ENCODE peak calls at places on chromosome 17, in nine cellular contexts. P is GM23338, W is Panc1, U is upper lobe of left lung, V is suprapubic skin, B is HL-60, N is endothelial cell of umbilical vein, O is HCT116, Q is transverse colon. Y is an unnamed sample.
A peak's percentile ranks its signal among the peaks of the same experiment; 100 is the strongest.

GRCh38 chr17:73293480-73293911 is 18.3 kb downstream of the CDC42EP4 start:
- DNase-seq in B (peak; percentile 48), O (peak; percentile 78), P (no peak), W (no peak), V (no peak), Q (peak; percentile 51), U (peak; percentile 90), N (no peak), Y (peak; percentile 78)

GRCh38 chr17:57234252-57235092 is 21.9 kb upstream of the MSI2 start:
- DNase-seq in N (no peak), W (no peak), Q (no peak), B (no peak), U (no peak), O (no peak), P (peak; percentile 41), V (no peak), Y (no peak)

GRCh38 chr17:82689077-82689476 is 9.4 kb downstream of the RAB40B start:
- DNase-seq in O (no peak), B (no peak), N (no peak), V (no peak), Q (no peak), W (no peak), U (no peak), P (no peak), Y (no peak)

GRCh38 chr17:46922804-46923635 is at the start of gene GOSR2:
- DNase-seq in W (peak; percentile 77), U (peak; percentile 86), N (peak; percentile 95), B (peak; percentile 95), V (peak; percentile 92), Q (peak; percentile 89), P (peak; percentile 92), O (peak; percentile 89), Y (peak; percentile 80)

GRCh38 chr17:44826123-44826790 is 3.8 kb downstream of the GJC1 start:
- DNase-seq in V (no peak), N (peak; percentile 42), O (no peak), B (no peak), Q (no peak), U (no peak), P (no peak), W (no peak), Y (no peak)

GRCh38 chr17:8148560-8148959 is 3.6 kb downstream of the PER1 start:
- DNase-seq in W (no peak), B (no peak), N (no peak), U (no peak), Q (no peak), P (no peak), V (no peak), O (no peak), Y (no peak)

GRCh38 chr17:38415250-38416194 is 12.7 kb upstream of the ARHGAP23 start:
- DNase-seq in N (no peak), P (peak; percentile 87), U (peak; percentile 85), B (peak; percentile 91), O (peak; percentile 23), W (no peak), V (no peak), Q (peak; percentile 40), Y (no peak)

GRCh38 chr17:36889955-36890354 is 47.3 kb upstream of the LHX1 start:
- DNase-seq in P (no peak), V (no peak), W (no peak), N (no peak), B (no peak), Q (no peak), U (no peak), O (no peak), Y (no peak)

GRCh38 chr17:28380572-28380907 is 9.0 kb downstream of the SARM1 start:
- DNase-seq in P (no peak), Q (no peak), W (no peak), B (no peak), O (no peak), U (peak; percentile 28), N (no peak), V (peak; percentile 11), Y (no peak)

GRCh38 chr17:28379814-28380571 is 8.5 kb downstream of the SARM1 start:
- DNase-seq in Q (no peak), B (peak; percentile 25), W (no peak), V (no peak), O (no peak), N (peak; percentile 75), U (no peak), P (no peak), Y (no peak)

GRCh38 chr17:28384281-28385036 is 13.0 kb downstream of the SARM1 start:
- DNase-seq in W (no peak), U (peak; percentile 86), Q (peak; percentile 84), B (peak; percentile 36), N (peak; percentile 25), V (peak; percentile 57), O (no peak), P (peak; percentile 66), Y (peak; percentile 71)

GRCh38 chr17:28385037-28385797 is 13.7 kb downstream of the SARM1 start:
- DNase-seq in P (peak; percentile 48), U (peak; percentile 46), B (no peak), N (no peak), Q (peak; percentile 42), W (no peak), O (no peak), V (peak; percentile 44), Y (no peak)

GRCh38 chr17:28381141-28381825 is 9.8 kb downstream of the SARM1 start:
- DNase-seq in V (peak; percentile 52), P (peak; percentile 94), B (no peak), W (no peak), O (no peak), N (peak; percentile 36), Q (peak; percentile 47), U (peak; percentile 69), Y (no peak)
- H3K27me3 ChIP-seq in V (no peaks in the 10 kb centered on the region), P (peaks cover 70% of the 10 kb centered on the region), B (peaks cover 20% of the 10 kb centered on the region), W (no peaks in the 10 kb centered on the region), O (no peaks in the 10 kb centered on the region), N (peaks cover 17% of the 10 kb centered on the region), Q (no peaks in the 10 kb centered on the region), U (no peaks in the 10 kb centered on the region), Y (no peaks in the 10 kb centered on the region)

GRCh38 chr17:78381601-78382168 is 3.2 kb downstream of the PGS1 start:
- DNase-seq in B (peak; percentile 42), N (peak; percentile 86), P (peak; percentile 55), Q (no peak), V (no peak), O (no peak), W (no peak), U (no peak), Y (no peak)

GRCh38 chr17:78384479-78385175 is 6.2 kb downstream of the PGS1 start:
- DNase-seq in U (no peak), Q (no peak), B (peak; percentile 40), O (no peak), N (no peak), P (no peak), W (no peak), V (no peak), Y (no peak)

GRCh38 chr17:78380370-78380769 is 1.9 kb downstream of the PGS1 start:
- DNase-seq in N (no peak), P (no peak), W (no peak), O (no peak), V (no peak), U (no peak), B (no peak), Q (no peak), Y (no peak)

GRCh38 chr17:78387982-78388941 is 9.8 kb downstream of the PGS1 start:
- DNase-seq in B (peak; percentile 93), O (no peak), Q (peak; percentile 37), P (no peak), W (no peak), U (peak; percentile 72), N (peak; percentile 82), V (no peak), Y (peak; percentile 78)

GRCh38 chr17:78383725-78384471 is 5.4 kb downstream of the PGS1 start:
- DNase-seq in V (peak; percentile 88), N (peak; percentile 99), B (peak; percentile 95), Q (peak; percentile 67), O (no peak), W (no peak), U (peak; percentile 97), P (no peak), Y (peak; percentile 80)
- TF ChIP-seq POLR2AphosphoS5 in V (peak; percentile 20), N (peak; percentile 75), B (peak; percentile 63), Q (peak; percentile 59), O (no peak), W (no peak), U (peak; percentile 99), P (no peak), Y (peak; percentile 93)

GRCh38 chr17:9576521-9577401 is at the start of gene CFAP52:
- DNase-seq in W (peak; percentile 51), U (peak; percentile 72), O (peak; percentile 48), Q (peak; percentile 80), V (peak; percentile 72), B (peak; percentile 39), N (peak; percentile 77), P (peak; percentile 94), Y (peak; percentile 62)

GRCh38 chr17:9577402-9577709 is 914 bp downstream of the CFAP52 start:
- DNase-seq in P (no peak), U (no peak), O (no peak), V (no peak), W (no peak), Q (no peak), B (no peak), N (no peak), Y (no peak)

GRCh38 chr17:9571201-9571600 is 4.4 kb downstream of the STX8 start:
- DNase-seq in B (no peak), V (no peak), U (no peak), O (no peak), P (no peak), Q (no peak), W (no peak), N (no peak), Y (no peak)

DNA sequence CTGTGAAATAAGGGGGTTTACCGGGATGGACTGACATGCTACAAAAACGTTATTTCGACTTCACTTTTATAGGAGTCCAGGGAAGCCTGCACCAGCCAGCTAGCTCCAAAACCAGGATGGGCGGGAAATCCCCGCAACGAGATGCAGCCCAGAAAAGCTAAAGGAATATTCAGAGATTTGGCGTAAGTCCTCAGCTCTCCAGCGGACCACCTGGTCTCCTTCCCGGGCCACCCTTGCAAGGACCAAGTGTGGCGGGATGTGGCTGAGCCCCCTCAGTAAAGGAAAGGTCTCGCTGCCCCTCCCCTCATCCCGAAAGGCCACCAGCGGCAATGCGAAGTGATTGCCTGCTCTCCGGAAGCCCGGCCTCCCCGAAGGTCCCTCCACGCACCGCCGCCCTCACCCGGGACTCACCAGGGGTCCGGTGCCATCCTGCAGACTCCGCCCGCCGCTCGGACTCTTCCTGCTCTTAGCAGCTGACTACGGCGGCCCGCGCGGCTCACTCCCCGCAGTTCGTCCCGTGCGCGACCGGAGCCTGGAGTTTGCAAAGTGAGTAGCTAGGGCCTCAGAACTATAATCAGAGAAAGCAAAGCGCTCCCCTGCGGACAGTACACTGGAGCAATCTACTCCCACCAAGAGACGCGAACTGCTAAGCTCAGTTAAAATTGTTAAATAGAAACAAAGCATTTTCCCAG is at the start of gene STX8:
- DNase-seq in P (peak; percentile 85), V (peak; percentile 94), U (peak; percentile 92), Q (peak; percentile 94), W (no peak), N (peak; percentile 90), O (peak; percentile 74), B (peak; percentile 82), Y (peak; percentile 87)
- H3K27ac ChIP-seq in P (no peak within 1 kb of the TSS), V (peak within 1 kb of the TSS; percentile 48), U (peak within 1 kb of the TSS; percentile 66), Q (peak within 1 kb of the TSS; percentile 76), W (peak within 1 kb of the TSS; percentile 79), N (peak within 1 kb of the TSS; percentile 8), O (peak within 1 kb of the TSS; percentile 51), B (peak within 1 kb of the TSS; percentile 58), Y (peak within 1 kb of the TSS; percentile 41)

DNA sequence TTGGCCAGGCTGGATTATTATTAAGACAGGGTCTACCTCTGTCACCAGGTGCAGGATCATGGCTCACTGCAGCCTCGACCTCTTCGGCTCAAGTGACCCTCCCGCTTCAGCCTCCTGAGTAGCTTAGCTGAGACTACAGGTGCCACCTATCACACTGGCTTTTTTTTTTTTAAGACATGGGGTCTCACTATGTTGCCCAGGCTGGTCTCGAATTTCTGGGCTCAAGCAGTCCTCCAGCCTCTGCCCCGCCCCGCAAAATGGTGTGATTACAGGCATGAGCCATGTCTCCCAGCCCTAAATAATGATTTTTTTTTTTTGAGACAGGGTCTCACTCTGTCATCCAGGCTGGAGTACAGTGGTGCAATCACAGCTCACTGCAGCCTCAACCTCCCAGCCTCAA is 5.8 kb downstream of the OVCA2 start:
- DNase-seq in W (no peak), V (no peak), U (no peak), Q (no peak), B (no peak), P (no peak), O (no peak), N (no peak), Y (no peak)
- H3K27me3 ChIP-seq in W (no peaks in the 10 kb centered on the region), V (peaks cover 12% of the 10 kb centered on the region), U (peaks cover 19% of the 10 kb centered on the region), Q (peaks cover 32% of the 10 kb centered on the region), B (no peaks in the 10 kb centered on the region), P (peaks cover 69% of the 10 kb centered on the region), O (no peaks in the 10 kb centered on the region), N (peaks cover 9% of the 10 kb centered on the region), Y (no peaks in the 10 kb centered on the region)